ENCODE peak calls at places on chromosomes 13 and 19, in five cellular contexts. B is endothelial cell, G is esophagus muscularis mucosa, Z is PC-9, L is glutamatergic neuron. I is an unnamed sample.

GRCh38 chr19:32874605-32875004 is 5.0 kb upstream of the SLC7A9 start:
- DNase-seq in B (no peak), G (no peak), Z (no peak), L (no peak), I (no peak)

GRCh38 chr19:54459282-54460229 is 4.0 kb downstream of the LENG9 start:
- DNase-seq in B (no peak), G (no peak), Z (no peak), L (no peak), I (no peak)

GRCh38 chr19:40803857-40804782 is 5.1 kb downstream of the EGLN2 start:
- DNase-seq in B (no peak), G (no peak), Z (peak), L (no peak), I (no peak)

GRCh38 chr13:60482012-60482411 is 85.0 kb downstream of the TDRD3 start:
- DNase-seq in B (no peak), G (no peak), Z (no peak), L (no peak), I (no peak)

GRCh38 chr19:7535993-7536685 is 622 bp downstream of the PNPLA6 start:
- DNase-seq in B (no peak), G (no peak), Z (no peak), L (no peak), I (no peak)

GRCh38 chr19:19270749-19271571 is 2.1 kb downstream of the TM6SF2 start:
- DNase-seq in B (no peak), G (no peak), Z (no peak), L (no peak), I (no peak)

GRCh38 chr13:60869941-60870613 is 473.1 kb downstream of the TDRD3 start:
- DNase-seq in B (no peak), G (no peak), Z (no peak), L (no peak), I (no peak)

GRCh38 chr13:107866666-107867623 is 348.4 kb downstream of the LIG4 start:
- DNase-seq in B (peak), G (no peak), Z (no peak), L (peak), I (peak)

DNA sequence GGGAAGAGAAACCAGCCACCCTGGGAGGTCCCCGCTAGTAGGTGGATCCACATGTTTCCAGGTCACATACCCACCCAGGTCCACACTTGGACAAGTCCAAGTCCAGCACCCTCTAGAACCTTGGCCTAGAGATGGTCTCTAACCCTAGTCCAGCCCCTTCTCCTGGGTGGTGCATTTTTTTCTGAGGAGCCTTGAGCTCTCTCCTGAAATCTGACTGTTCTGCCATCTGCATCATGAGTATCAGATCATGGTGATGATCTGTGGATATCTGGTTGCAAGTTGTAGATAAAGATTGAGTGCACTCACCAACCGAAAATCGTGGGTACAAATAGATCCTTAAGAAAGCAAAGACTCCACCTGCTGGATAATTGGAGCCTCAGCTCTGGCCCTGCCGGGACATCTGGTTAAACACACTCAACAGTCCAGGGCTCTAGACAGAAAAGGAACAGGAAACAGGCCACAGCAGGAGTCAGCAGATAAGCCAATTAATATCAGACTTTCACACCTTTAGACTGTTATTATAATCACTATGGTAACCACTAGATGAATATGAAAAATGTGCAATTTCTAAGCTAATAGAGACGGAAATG is 41.1 kb downstream of the GPR12 start:
- DNase-seq in B (peak), G (peak), Z (no peak), L (no peak), I (no peak)
- TF ChIP-seq CTCF in B (no peak), G (no peak), Z (no peak), L (peak), I (peak)

DNA sequence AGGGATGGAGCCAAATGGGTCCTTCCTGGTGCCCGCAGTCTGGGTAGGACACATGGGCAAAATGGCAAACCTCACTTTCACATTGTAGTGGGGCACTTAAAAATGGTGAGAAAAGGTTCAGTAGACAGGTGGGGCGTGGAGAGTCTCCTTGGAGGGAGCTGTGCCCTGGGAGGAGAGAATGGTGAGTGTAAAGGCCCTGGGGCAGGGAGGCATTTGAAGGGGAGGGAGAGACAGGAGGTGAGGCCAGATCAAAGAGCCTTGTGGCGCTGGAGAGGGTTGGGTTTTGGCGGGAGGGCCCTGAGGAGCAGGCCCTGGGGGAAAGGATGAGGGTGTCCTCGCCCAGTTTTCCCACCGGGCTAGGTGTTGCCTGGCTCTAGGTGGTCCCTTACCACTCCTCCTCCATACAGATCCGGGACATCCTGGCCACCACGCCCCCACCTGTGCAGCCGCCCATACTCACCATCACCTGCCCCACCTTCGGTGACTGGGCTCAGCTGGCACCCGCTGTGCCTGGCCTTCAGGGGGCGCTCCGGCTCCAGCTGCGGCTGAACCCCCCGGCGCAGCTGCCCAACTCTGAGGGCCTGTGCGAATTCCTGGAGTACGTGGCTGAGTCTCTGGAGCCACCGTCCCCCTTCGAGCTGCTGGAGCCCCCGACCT is 6.3 kb downstream of the MAP1S start:
- DNase-seq in B (no peak), G (no peak), Z (no peak), L (peak), I (no peak)
- TF ChIP-seq CTCF in B (peak), G (no peak), Z (peak), L (peak), I (peak)

GRCh38 chr13:64774915-64775314 is 2455.2 kb downstream of the PCDH9 start:
- DNase-seq in B (no peak), G (no peak), Z (no peak), L (no peak), I (no peak)

GRCh38 chr13:64782459-64782858 is 2447.7 kb downstream of the PCDH9 start:
- DNase-seq in B (no peak), G (no peak), Z (no peak), L (no peak), I (no peak)

GRCh38 chr13:64778002-64778401 is 2452.1 kb downstream of the PCDH9 start:
- DNase-seq in B (no peak), G (no peak), Z (no peak), L (no peak), I (no peak)
- TF ChIP-seq CTCF in B (no peak), G (no peak), Z (no peak), L (no peak), I (no peak)

DNA sequence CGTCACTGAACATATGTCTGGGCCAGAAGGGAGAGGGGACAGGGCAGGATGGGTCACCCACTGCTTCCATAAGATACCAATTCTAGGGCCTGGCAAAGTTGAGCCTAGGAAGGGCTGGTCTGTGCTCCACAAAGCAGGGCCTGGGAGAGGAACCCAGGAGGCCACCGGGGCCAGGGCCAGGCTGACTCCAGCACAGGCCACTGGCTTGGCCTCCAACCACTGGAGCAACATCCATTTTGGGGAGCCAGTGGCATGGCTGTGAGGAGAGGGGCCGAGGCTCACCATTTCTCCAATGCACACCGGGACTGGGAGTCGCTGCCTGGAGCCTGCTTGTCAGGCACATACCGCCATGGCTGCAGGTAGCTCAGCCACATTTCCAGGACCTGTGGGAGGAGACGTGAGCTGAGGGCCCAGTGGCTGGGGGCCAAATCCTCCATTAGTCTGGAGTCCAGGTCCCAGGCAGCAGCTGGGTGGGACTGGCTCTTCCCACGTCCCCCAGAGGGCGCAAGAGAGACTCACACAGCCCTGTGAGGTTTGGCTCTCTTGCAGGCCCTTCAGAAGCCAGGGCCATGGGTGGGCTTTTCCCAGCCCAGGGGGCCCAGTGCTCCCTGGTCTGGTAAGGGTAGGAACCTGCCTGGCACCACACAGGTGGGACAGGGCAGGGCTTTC is 27.7 kb downstream of the TUBA3C start:
- DNase-seq in B (no peak), G (no peak), Z (no peak), L (no peak), I (no peak)
- TF ChIP-seq CTCF in B (no peak), G (no peak), Z (peak), L (no peak), I (no peak)

DNA sequence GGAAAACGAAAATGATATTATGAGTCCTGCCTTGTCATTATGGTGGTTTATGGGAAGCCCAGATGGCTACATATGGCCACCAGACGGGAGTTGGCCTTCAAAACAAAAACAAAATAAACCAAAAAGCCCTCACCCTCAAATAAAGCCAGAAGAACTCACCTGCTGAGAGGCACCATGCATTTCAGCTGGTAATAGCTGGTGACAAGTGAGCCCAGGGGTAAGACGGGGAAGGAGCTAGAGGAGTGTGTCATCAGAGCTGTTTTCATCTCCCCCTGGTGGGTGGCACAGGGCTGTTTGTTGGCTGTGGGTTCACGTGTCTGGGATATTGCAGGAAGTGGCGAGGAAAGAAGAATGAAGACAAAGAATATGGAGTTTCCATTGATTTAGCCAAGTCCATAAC is 152.9 kb downstream of the EFNB2 start:
- DNase-seq in B (no peak), G (no peak), Z (no peak), L (no peak), I (no peak)
- TF ChIP-seq CTCF in B (no peak), G (no peak), Z (no peak), L (no peak), I (no peak)